ENCODE peak calls at places on chromosome 10, in four cellular contexts. One of them, this sample, is unnamed.

GRCh38 chr10:77664018-77664417 is 26.4 kb upstream of the KCNMA1 start:
- DNase-seq in left ventricle myocardium inferior: no peak
- DNase-seq in spleen: no peak
- DNase-seq in PC-3: no peak
- DNase-seq in this sample: no peak

GRCh38 chr10:93115661-93116383 is 42.1 kb downstream of the CYP26A1 start:
- DNase-seq in PC-3: peak
- DNase-seq in left ventricle myocardium inferior: peak
- DNase-seq in spleen: peak
- DNase-seq in this sample: peak

GRCh38 chr10:126153686-126154628 is 234.3 kb downstream of the ADAM12 start:
- DNase-seq in PC-3: no peak
- DNase-seq in left ventricle myocardium inferior: no peak
- DNase-seq in spleen: no peak
- DNase-seq in this sample: no peak

GRCh38 chr10:34018129-34018528 is 683.7 kb upstream of the NRP1 start:
- DNase-seq in spleen: no peak
- DNase-seq in PC-3: peak
- DNase-seq in left ventricle myocardium inferior: no peak
- DNase-seq in this sample: no peak

GRCh38 chr10:122530177-122530576 is 30.4 kb upstream of the DMBT1 start:
- DNase-seq in spleen: no peak
- DNase-seq in left ventricle myocardium inferior: peak
- DNase-seq in PC-3: no peak
- DNase-seq in this sample: no peak

GRCh38 chr10:91799580-91799975 is 1.4 kb downstream of the TNKS2 start:
- DNase-seq in PC-3: peak
- DNase-seq in left ventricle myocardium inferior: no peak
- DNase-seq in spleen: no peak
- DNase-seq in this sample: no peak

GRCh38 chr10:102007802-102008201 is 48.2 kb downstream of the ARMH3 start:
- DNase-seq in spleen: no peak
- DNase-seq in PC-3: no peak
- DNase-seq in left ventricle myocardium inferior: no peak
- DNase-seq in this sample: no peak

GRCh38 chr10:76509501-76509900 is 1078.1 kb downstream of the LRMDA start:
- DNase-seq in left ventricle myocardium inferior: no peak
- DNase-seq in PC-3: no peak
- DNase-seq in spleen: no peak
- DNase-seq in this sample: no peak

GRCh38 chr10:5413012-5413938 is 918 bp downstream of the NET1 start:
- DNase-seq in left ventricle myocardium inferior: no peak
- DNase-seq in spleen: no peak
- DNase-seq in PC-3: peak
- DNase-seq in this sample: peak

GRCh38 chr10:100745882-100746412 is 565 bp downstream of the PAX2 start:
- DNase-seq in spleen: no peak
- DNase-seq in left ventricle myocardium inferior: no peak
- DNase-seq in PC-3: no peak
- DNase-seq in this sample: peak

GRCh38 chr10:94016727-94017714 is 23.3 kb downstream of the PLCE1 start:
- DNase-seq in PC-3: no peak
- DNase-seq in left ventricle myocardium inferior: no peak
- DNase-seq in spleen: no peak
- DNase-seq in this sample: no peak

GRCh38 chr10:62373995-62374861 is at the start of gene ZNF365:
- DNase-seq in PC-3: peak
- DNase-seq in spleen: peak
- DNase-seq in left ventricle myocardium inferior: peak
- DNase-seq in this sample: peak

GRCh38 chr10:27893320-27894014 is 105.4 kb downstream of the ODAD2 start:
- DNase-seq in PC-3: peak
- DNase-seq in spleen: no peak
- DNase-seq in left ventricle myocardium inferior: no peak
- DNase-seq in this sample: no peak

GRCh38 chr10:387949-388660 is 252.8 kb downstream of the ZMYND11 start:
- DNase-seq in PC-3: no peak
- DNase-seq in spleen: no peak
- DNase-seq in left ventricle myocardium inferior: no peak
- DNase-seq in this sample: no peak

GRCh38 chr10:80541144-80541750 is 3.5 kb downstream of the SH2D4B start:
- DNase-seq in left ventricle myocardium inferior: peak
- DNase-seq in PC-3: no peak
- DNase-seq in spleen: no peak
- DNase-seq in this sample: peak

GRCh38 chr10:36494386-36494785 is 631.0 kb upstream of the ANKRD30A start:
- DNase-seq in spleen: no peak
- DNase-seq in PC-3: peak
- DNase-seq in left ventricle myocardium inferior: no peak
- DNase-seq in this sample: no peak

DNA sequence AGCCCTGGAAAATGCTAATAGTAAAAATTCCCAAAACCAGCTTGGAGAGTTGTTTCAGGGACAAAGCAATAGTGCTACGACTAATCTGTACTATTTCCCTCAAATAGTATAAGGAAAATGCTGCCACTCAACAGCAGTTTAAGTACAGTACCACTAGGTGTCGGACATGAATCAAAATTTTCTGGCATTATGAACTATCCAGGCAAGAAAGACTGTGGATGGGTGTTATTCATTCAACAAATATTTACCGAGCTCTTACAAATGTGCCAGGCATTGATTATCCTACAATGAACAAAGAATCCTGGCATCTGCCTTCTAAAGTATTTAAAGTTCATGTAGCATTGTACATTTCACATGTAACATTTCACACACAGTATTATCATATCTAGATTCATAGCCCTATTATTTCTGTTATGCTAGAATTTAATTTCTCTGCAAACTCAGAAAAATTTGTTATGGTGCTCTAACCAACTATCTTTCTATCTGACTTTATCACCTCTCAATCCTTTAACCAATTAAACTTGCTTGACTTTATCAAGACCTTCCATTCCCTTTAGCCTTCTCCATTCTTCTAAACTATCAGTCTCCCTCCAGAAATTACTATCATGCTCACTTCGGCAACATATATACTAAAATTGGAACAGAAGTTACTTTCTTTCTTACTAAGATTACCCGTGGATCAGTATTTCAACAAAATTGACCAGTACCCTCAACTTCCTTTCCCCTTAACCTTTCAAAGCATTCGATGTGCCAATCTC is 80.6 kb downstream of the ARHGAP21 start:
- DNase-seq in PC-3: peak
- DNase-seq in spleen: no peak
- DNase-seq in left ventricle myocardium inferior: no peak
- DNase-seq in this sample: peak
- TF ChIP-seq CTCF in PC-3: peak
- TF ChIP-seq CTCF in spleen: peak
- TF ChIP-seq CTCF in left ventricle myocardium inferior: peak
- TF ChIP-seq CTCF in this sample: peak

GRCh38 chr10:2979267-2979660 is 88.1 kb upstream of the PFKP start:
- DNase-seq in left ventricle myocardium inferior: no peak
- DNase-seq in spleen: no peak
- DNase-seq in PC-3: no peak
- DNase-seq in this sample: no peak

GRCh38 chr10:2978574-2979266 is 88.6 kb upstream of the PFKP start:
- DNase-seq in spleen: no peak
- DNase-seq in PC-3: no peak
- DNase-seq in left ventricle myocardium inferior: no peak
- DNase-seq in this sample: no peak

GRCh38 chr10:2980116-2980515 is 87.2 kb upstream of the PFKP start:
- DNase-seq in spleen: no peak
- DNase-seq in left ventricle myocardium inferior: no peak
- DNase-seq in PC-3: no peak
- DNase-seq in this sample: no peak

GRCh38 chr10:2980791-2981360 is 86.5 kb upstream of the PFKP start:
- DNase-seq in left ventricle myocardium inferior: no peak
- DNase-seq in spleen: no peak
- DNase-seq in PC-3: no peak
- DNase-seq in this sample: no peak

GRCh38 chr10:2978111-2978510 is 89.2 kb upstream of the PFKP start:
- DNase-seq in PC-3: peak
- DNase-seq in left ventricle myocardium inferior: no peak
- DNase-seq in spleen: no peak
- DNase-seq in this sample: peak
- TF ChIP-seq CTCF in PC-3: peak
- TF ChIP-seq CTCF in left ventricle myocardium inferior: peak
- TF ChIP-seq CTCF in spleen: peak
- TF ChIP-seq CTCF in this sample: no peak

GRCh38 chr10:97185326-97186058 is at the start of gene SLIT1:
- DNase-seq in spleen: peak
- DNase-seq in left ventricle myocardium inferior: no peak
- DNase-seq in PC-3: no peak
- DNase-seq in this sample: no peak
- TF ChIP-seq CTCF in spleen: no peak
- TF ChIP-seq CTCF in left ventricle myocardium inferior: no peak
- TF ChIP-seq CTCF in PC-3: no peak
- TF ChIP-seq CTCF in this sample: no peak

GRCh38 chr10:21797984-21798765 is 205.4 kb downstream of the DNAJC1 start:
- DNase-seq in PC-3: no peak
- DNase-seq in spleen: no peak
- DNase-seq in left ventricle myocardium inferior: no peak
- DNase-seq in this sample: no peak
- TF ChIP-seq CTCF in PC-3: no peak
- TF ChIP-seq CTCF in spleen: no peak
- TF ChIP-seq CTCF in left ventricle myocardium inferior: no peak
- TF ChIP-seq CTCF in this sample: no peak

GRCh38 chr10:18523025-18523424 is 128.4 kb downstream of the NSUN6 start:
- DNase-seq in spleen: no peak
- DNase-seq in left ventricle myocardium inferior: no peak
- DNase-seq in PC-3: no peak
- DNase-seq in this sample: no peak

GRCh38 chr10:18527692-18528091 is 123.7 kb downstream of the NSUN6 start:
- DNase-seq in left ventricle myocardium inferior: no peak
- DNase-seq in PC-3: no peak
- DNase-seq in spleen: no peak
- DNase-seq in this sample: no peak

GRCh38 chr10:18528292-18528691 is 123.1 kb downstream of the NSUN6 start:
- DNase-seq in spleen: no peak
- DNase-seq in PC-3: no peak
- DNase-seq in left ventricle myocardium inferior: no peak
- DNase-seq in this sample: no peak

GRCh38 chr10:18523858-18524257 is 127.5 kb downstream of the NSUN6 start:
- DNase-seq in spleen: no peak
- DNase-seq in left ventricle myocardium inferior: no peak
- DNase-seq in PC-3: no peak
- DNase-seq in this sample: no peak
- TF ChIP-seq CTCF in spleen: no peak
- TF ChIP-seq CTCF in left ventricle myocardium inferior: no peak
- TF ChIP-seq CTCF in PC-3: no peak
- TF ChIP-seq CTCF in this sample: no peak

GRCh38 chr10:113614304-113614703 is 49.5 kb downstream of the NRAP start:
- DNase-seq in left ventricle myocardium inferior: no peak
- DNase-seq in PC-3: no peak
- DNase-seq in spleen: no peak
- DNase-seq in this sample: no peak

GRCh38 chr10:113618338-113618737 is 45.5 kb downstream of the NRAP start:
- DNase-seq in spleen: no peak
- DNase-seq in left ventricle myocardium inferior: no peak
- DNase-seq in PC-3: no peak
- DNase-seq in this sample: no peak

GRCh38 chr10:113619401-113619800 is 44.4 kb downstream of the NRAP start:
- DNase-seq in PC-3: no peak
- DNase-seq in spleen: no peak
- DNase-seq in left ventricle myocardium inferior: no peak
- DNase-seq in this sample: no peak

GRCh38 chr10:113617086-113617485 is 46.8 kb downstream of the NRAP start:
- DNase-seq in PC-3: no peak
- DNase-seq in left ventricle myocardium inferior: no peak
- DNase-seq in spleen: no peak
- DNase-seq in this sample: no peak

GRCh38 chr10:113616244-113617074 is 47.4 kb downstream of the NRAP start:
- DNase-seq in left ventricle myocardium inferior: no peak
- DNase-seq in PC-3: peak
- DNase-seq in spleen: no peak
- DNase-seq in this sample: no peak
- TF ChIP-seq CTCF in left ventricle myocardium inferior: peak
- TF ChIP-seq CTCF in PC-3: peak
- TF ChIP-seq CTCF in spleen: no peak
- TF ChIP-seq CTCF in this sample: no peak

DNA sequence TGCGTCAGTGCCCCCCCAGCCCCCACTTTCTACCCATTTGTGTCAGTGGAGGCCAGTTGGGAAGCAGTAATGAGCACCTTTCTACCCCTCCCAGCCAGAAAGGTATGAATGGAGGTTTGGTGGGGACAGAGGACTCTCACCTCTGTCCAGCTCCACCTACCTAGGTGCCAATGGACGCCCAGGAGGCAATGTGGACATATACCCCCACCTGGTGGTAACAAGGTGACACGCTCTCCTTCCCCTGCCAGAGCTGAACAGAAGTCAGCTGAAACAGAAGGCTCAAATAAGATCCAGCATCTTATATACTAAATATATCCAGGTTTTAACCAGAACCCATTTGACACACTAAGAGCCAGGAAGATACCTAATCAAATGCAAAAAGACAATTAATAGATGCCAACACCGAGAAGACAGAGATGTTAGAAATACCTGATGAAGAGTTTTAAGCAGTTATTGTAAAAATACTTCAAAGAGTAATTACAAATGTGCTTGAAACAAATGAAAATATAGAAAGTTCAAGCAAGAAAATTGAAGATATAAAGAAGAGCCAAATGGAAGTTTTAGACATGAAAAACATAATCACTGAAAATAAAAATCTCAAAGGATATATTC is 18.4 kb upstream of the SORCS3 start:
- DNase-seq in left ventricle myocardium inferior: no peak
- DNase-seq in PC-3: peak
- DNase-seq in spleen: no peak
- DNase-seq in this sample: no peak
- TF ChIP-seq CTCF in left ventricle myocardium inferior: peak
- TF ChIP-seq CTCF in PC-3: peak
- TF ChIP-seq CTCF in spleen: no peak
- TF ChIP-seq CTCF in this sample: peak

GRCh38 chr10:116097239-116097751 is 175.7 kb downstream of the GFRA1 start:
- DNase-seq in spleen: no peak
- DNase-seq in PC-3: no peak
- DNase-seq in left ventricle myocardium inferior: no peak
- DNase-seq in this sample: no peak
- TF ChIP-seq CTCF in spleen: no peak
- TF ChIP-seq CTCF in PC-3: no peak
- TF ChIP-seq CTCF in left ventricle myocardium inferior: no peak
- TF ChIP-seq CTCF in this sample: no peak

DNA sequence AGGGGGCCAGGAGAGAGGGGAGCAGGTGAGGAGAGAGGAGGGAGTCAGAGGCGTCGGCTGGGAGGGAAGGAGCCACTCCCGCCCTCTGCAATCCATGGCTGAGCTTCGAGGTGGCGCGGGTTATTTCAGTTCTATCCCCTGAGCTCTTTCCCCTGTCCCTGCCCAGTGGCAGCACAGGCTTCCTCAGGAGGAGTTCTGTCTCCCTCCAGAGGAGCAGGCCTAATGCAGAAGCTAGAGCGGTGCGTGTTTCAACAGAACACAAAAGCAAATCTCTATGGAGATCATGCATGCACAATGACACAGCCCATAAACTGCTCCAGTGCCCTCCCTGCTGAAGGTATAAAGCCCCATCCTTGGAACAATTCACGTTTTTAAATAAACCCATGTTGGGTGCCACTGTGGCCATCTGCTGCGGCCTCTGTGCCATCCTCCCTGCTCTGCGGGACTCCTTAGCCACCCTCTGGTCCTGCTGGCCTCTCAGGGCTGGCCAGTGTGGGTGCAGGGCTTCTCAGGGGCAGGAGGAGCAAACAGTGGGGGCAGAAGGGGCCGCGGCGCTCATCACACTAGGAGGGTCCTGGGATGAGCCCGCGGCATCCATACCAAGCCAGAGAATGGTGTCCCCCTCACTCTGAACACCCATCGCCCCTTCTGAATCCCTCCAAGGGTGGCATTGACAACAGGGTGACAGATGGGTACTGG is 192.6 kb upstream of the LYZL2 start:
- DNase-seq in spleen: peak
- DNase-seq in PC-3: no peak
- DNase-seq in left ventricle myocardium inferior: no peak
- DNase-seq in this sample: no peak
- TF ChIP-seq CTCF in spleen: no peak
- TF ChIP-seq CTCF in PC-3: no peak
- TF ChIP-seq CTCF in left ventricle myocardium inferior: no peak
- TF ChIP-seq CTCF in this sample: no peak